ENCODE peak calls at places on chromosomes 4 and X, in seven cellular contexts. One of them, this sample, is unnamed.
A peak's percentile ranks its signal among the peaks of the same experiment; 100 is the strongest.

GRCh38 chrX:138485767-138486166 is 225.8 kb downstream of the FGF13 start:
- DNase-seq in bronchial epithelial cell: no peak
- DNase-seq in right lobe of liver: no peak
- DNase-seq in choroid plexus epithelial cell: no peak
- DNase-seq in kidney epithelial cell: no peak
- DNase-seq in pancreas: no peak
- DNase-seq in IMR-90: no peak
- DNase-seq in this sample: no peak

GRCh38 chrX:68721991-68722860 is 74.8 kb downstream of the STARD8 start:
- DNase-seq in bronchial epithelial cell: no peak
- DNase-seq in right lobe of liver: no peak
- DNase-seq in choroid plexus epithelial cell: no peak
- DNase-seq in kidney epithelial cell: no peak
- DNase-seq in pancreas: no peak
- DNase-seq in IMR-90: no peak
- DNase-seq in this sample: no peak

GRCh38 chr4:76850010-76850441 is 47.9 kb downstream of the SOWAHB start:
- DNase-seq in bronchial epithelial cell: peak; percentile 98
- DNase-seq in right lobe of liver: no peak
- DNase-seq in choroid plexus epithelial cell: peak; percentile 96
- DNase-seq in kidney epithelial cell: peak; percentile 72
- DNase-seq in pancreas: no peak
- DNase-seq in IMR-90: peak; percentile 96
- DNase-seq in this sample: peak; percentile 90

GRCh38 chr4:157739237-157739636 is 433.6 kb downstream of the GASK1B start:
- DNase-seq in bronchial epithelial cell: peak; percentile 51
- DNase-seq in right lobe of liver: no peak
- DNase-seq in choroid plexus epithelial cell: peak; percentile 28
- DNase-seq in kidney epithelial cell: peak; percentile 34
- DNase-seq in pancreas: no peak
- DNase-seq in IMR-90: no peak
- DNase-seq in this sample: no peak

GRCh38 chrX:108090474-108091265 is 672 bp downstream of the PSMD10 start:
- DNase-seq in bronchial epithelial cell: peak; percentile 34
- DNase-seq in right lobe of liver: no peak
- DNase-seq in choroid plexus epithelial cell: peak; percentile 43
- DNase-seq in kidney epithelial cell: no peak
- DNase-seq in pancreas: no peak
- DNase-seq in IMR-90: peak; percentile 44
- DNase-seq in this sample: no peak

GRCh38 chr4:187363453-187363852 is 632.1 kb upstream of the ZFP42 start:
- DNase-seq in bronchial epithelial cell: no peak
- DNase-seq in right lobe of liver: no peak
- DNase-seq in choroid plexus epithelial cell: no peak
- DNase-seq in kidney epithelial cell: peak; percentile 21
- DNase-seq in pancreas: no peak
- DNase-seq in IMR-90: no peak
- DNase-seq in this sample: no peak

GRCh38 chr4:89497517-89498308 is 190.1 kb upstream of the GPRIN3 start:
- DNase-seq in bronchial epithelial cell: no peak
- DNase-seq in right lobe of liver: no peak
- DNase-seq in choroid plexus epithelial cell: peak; percentile 60
- DNase-seq in kidney epithelial cell: no peak
- DNase-seq in pancreas: no peak
- DNase-seq in IMR-90: no peak
- DNase-seq in this sample: no peak

GRCh38 chrX:106802063-106802387 is 448 bp upstream of the TBC1D8B start:
- DNase-seq in bronchial epithelial cell: no peak
- DNase-seq in right lobe of liver: no peak
- DNase-seq in choroid plexus epithelial cell: no peak
- DNase-seq in kidney epithelial cell: no peak
- DNase-seq in pancreas: no peak
- DNase-seq in IMR-90: no peak
- DNase-seq in this sample: no peak

GRCh38 chr4:5720157-5720850 is 9.3 kb downstream of the EVC start:
- DNase-seq in bronchial epithelial cell: no peak
- DNase-seq in right lobe of liver: no peak
- DNase-seq in choroid plexus epithelial cell: no peak
- DNase-seq in kidney epithelial cell: no peak
- DNase-seq in pancreas: no peak
- DNase-seq in IMR-90: no peak
- DNase-seq in this sample: no peak

GRCh38 chr4:67571975-67572374 is 13.4 kb downstream of the STAP1 start:
- DNase-seq in bronchial epithelial cell: no peak
- DNase-seq in right lobe of liver: no peak
- DNase-seq in choroid plexus epithelial cell: no peak
- DNase-seq in kidney epithelial cell: no peak
- DNase-seq in pancreas: no peak
- DNase-seq in IMR-90: no peak
- DNase-seq in this sample: no peak

DNA sequence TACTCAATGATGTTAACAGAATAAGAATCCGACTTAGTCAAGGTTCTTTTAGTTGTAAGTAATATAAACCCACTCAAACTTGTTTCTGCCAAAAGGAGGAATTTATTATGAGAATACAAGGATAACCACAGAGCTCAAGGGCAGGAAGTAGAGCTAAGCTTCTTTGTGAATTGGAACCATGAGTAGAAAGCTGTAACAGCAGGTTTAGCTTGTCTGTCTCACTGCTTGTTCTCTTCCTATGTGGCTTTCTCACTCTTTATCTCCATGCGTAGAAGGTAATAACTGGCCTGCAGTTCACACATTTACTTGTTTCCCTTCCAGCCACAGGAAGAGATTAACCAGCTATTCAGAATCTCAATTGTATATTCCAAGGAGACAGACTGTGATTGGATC is 378.3 kb downstream of the PPP1R2C start:
- DNase-seq in bronchial epithelial cell: no peak
- DNase-seq in right lobe of liver: no peak
- DNase-seq in choroid plexus epithelial cell: peak; percentile 2
- DNase-seq in kidney epithelial cell: no peak
- DNase-seq in pancreas: no peak
- DNase-seq in IMR-90: no peak
- DNase-seq in this sample: no peak
- TF ChIP-seq CTCF in bronchial epithelial cell: no peak
- TF ChIP-seq CTCF in right lobe of liver: no peak
- TF ChIP-seq CTCF in choroid plexus epithelial cell: no peak
- TF ChIP-seq CTCF in kidney epithelial cell: no peak
- TF ChIP-seq CTCF in pancreas: no peak
- TF ChIP-seq CTCF in IMR-90: no peak
- TF ChIP-seq CTCF in this sample: no peak

GRCh38 chr4:8291701-8292387 is 22.3 kb downstream of the HTRA3 start:
- DNase-seq in bronchial epithelial cell: no peak
- DNase-seq in right lobe of liver: no peak
- DNase-seq in choroid plexus epithelial cell: no peak
- DNase-seq in kidney epithelial cell: no peak
- DNase-seq in pancreas: peak; percentile 5
- DNase-seq in IMR-90: no peak
- DNase-seq in this sample: no peak
- H3K4me3 ChIP-seq in bronchial epithelial cell: no peak overlapping the region
- H3K4me3 ChIP-seq in right lobe of liver: no peak overlapping the region
- H3K4me3 ChIP-seq in choroid plexus epithelial cell: no peak overlapping the region
- H3K4me3 ChIP-seq in kidney epithelial cell: no peak overlapping the region
- H3K4me3 ChIP-seq in pancreas: no peak overlapping the region
- H3K4me3 ChIP-seq in IMR-90: no peak overlapping the region
- H3K4me3 ChIP-seq in this sample: no peak overlapping the region

DNA sequence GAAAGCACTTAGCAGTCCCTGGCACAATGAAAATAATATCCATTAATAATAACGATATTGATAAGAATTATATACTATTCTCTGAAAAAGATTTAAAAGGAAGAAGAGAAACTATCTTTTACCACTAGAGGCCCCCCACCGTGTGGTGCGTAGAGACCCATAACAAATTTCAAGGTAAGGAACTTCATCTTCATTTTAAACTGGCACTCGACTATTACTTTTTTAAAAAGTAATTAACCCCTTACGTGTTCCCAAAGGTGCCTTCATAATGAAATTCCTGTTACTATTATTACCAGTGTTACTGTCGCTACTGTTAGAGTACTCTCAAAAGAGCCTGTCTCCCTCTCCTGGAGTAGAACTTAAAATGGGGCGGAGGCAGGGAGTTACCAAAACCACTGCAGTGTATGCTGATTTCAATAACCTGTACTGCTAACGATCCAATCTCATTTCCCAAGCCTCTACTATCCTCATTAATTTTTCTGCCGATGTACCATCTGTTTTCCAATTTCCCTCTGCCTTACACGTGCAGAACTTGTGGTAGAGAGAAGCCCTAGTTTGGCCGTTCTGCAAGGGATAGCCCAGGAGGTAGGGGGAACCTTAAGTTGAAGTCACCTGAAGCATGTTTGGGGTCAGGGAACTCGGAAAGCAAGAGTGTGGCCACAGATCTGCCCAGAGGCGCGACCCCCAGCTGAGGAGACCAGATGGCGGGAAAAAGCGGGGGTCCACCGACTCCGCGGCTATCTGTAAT is 813 bp upstream of the STK26 start:
- DNase-seq in bronchial epithelial cell: peak; percentile 38
- DNase-seq in right lobe of liver: no peak
- DNase-seq in choroid plexus epithelial cell: peak; percentile 6
- DNase-seq in kidney epithelial cell: no peak
- DNase-seq in pancreas: no peak
- DNase-seq in IMR-90: no peak
- DNase-seq in this sample: no peak
- TF ChIP-seq CTCF in bronchial epithelial cell: no peak
- TF ChIP-seq CTCF in right lobe of liver: peak; percentile 29
- TF ChIP-seq CTCF in choroid plexus epithelial cell: peak; percentile 25
- TF ChIP-seq CTCF in kidney epithelial cell: peak; percentile 23
- TF ChIP-seq CTCF in pancreas: no peak
- TF ChIP-seq CTCF in IMR-90: no peak
- TF ChIP-seq CTCF in this sample: no peak

GRCh38 chr4:174697164-174697563 is 131.9 kb downstream of the GLRA3 start:
- DNase-seq in bronchial epithelial cell: no peak
- DNase-seq in right lobe of liver: no peak
- DNase-seq in choroid plexus epithelial cell: peak; percentile 53
- DNase-seq in kidney epithelial cell: no peak
- DNase-seq in pancreas: no peak
- DNase-seq in IMR-90: no peak
- DNase-seq in this sample: peak; percentile 21
- H3K4me3 ChIP-seq in bronchial epithelial cell: no peak overlapping the region
- H3K4me3 ChIP-seq in right lobe of liver: no peak overlapping the region
- H3K4me3 ChIP-seq in choroid plexus epithelial cell: no peak overlapping the region
- H3K4me3 ChIP-seq in kidney epithelial cell: no peak overlapping the region
- H3K4me3 ChIP-seq in pancreas: no peak overlapping the region
- H3K4me3 ChIP-seq in IMR-90: no peak overlapping the region
- H3K4me3 ChIP-seq in this sample: no peak overlapping the region

GRCh38 chr4:3875466-3875865 is 109.3 kb downstream of the ADRA2C start:
- DNase-seq in bronchial epithelial cell: no peak
- DNase-seq in right lobe of liver: no peak
- DNase-seq in choroid plexus epithelial cell: no peak
- DNase-seq in kidney epithelial cell: no peak
- DNase-seq in pancreas: no peak
- DNase-seq in IMR-90: no peak
- DNase-seq in this sample: no peak
- TF ChIP-seq CTCF in bronchial epithelial cell: no peak
- TF ChIP-seq CTCF in right lobe of liver: no peak
- TF ChIP-seq CTCF in choroid plexus epithelial cell: no peak
- TF ChIP-seq CTCF in kidney epithelial cell: no peak
- TF ChIP-seq CTCF in pancreas: no peak
- TF ChIP-seq CTCF in IMR-90: no peak
- TF ChIP-seq CTCF in this sample: no peak